ENCODE peak calls at places on chromosome 7, in eight cellular contexts. D, Q, F, N, E, X, L and O are unnamed samples.
A peak's percentile ranks its signal among the peaks of the same experiment; 100 is the strongest.

GRCh38 chr7:106610996-106611886 is 49.7 kb downstream of the CCDC71L start:
- DNase-seq in D (no peak), F (no peak), X (no peak), E (no peak), Q (no peak), N (no peak), L (no peak), O (no peak)

GRCh38 chr7:131385039-131385605 is 57.4 kb downstream of the MKLN1 start:
- DNase-seq in D (no peak), Q (no peak), E (no peak), X (peak; percentile 64), L (no peak), N (no peak), F (no peak), O (no peak)

GRCh38 chr7:111312966-111313365 is 222.0 kb downstream of the LRRN3 start:
- DNase-seq in N (no peak), E (peak; percentile 27), D (no peak), X (no peak), F (peak; percentile 4), Q (no peak), L (no peak), O (no peak)

GRCh38 chr7:117164578-117164977 is 158.3 kb downstream of the WNT2 start:
- DNase-seq in E (no peak), N (no peak), X (no peak), Q (no peak), F (no peak), L (no peak), D (no peak), O (no peak)

GRCh38 chr7:22147113-22147512 is 201.4 kb upstream of the CDCA7L start:
- DNase-seq in F (no peak), N (no peak), E (no peak), L (no peak), Q (no peak), X (no peak), D (peak; percentile 84), O (no peak)

GRCh38 chr7:104848386-104848990 is 165.5 kb upstream of the KMT2E start:
- DNase-seq in D (peak; percentile 73), N (no peak), E (peak; percentile 38), F (peak; percentile 72), L (no peak), Q (peak; percentile 28), X (peak; percentile 51), O (no peak)

GRCh38 chr7:27576360-27576944 is 86.2 kb downstream of the HIBADH start:
- DNase-seq in F (peak; percentile 70), X (peak; percentile 38), N (no peak), Q (peak; percentile 1), D (peak; percentile 45), L (no peak), E (peak; percentile 38), O (no peak)

GRCh38 chr7:2978403-2978802 is 65.3 kb downstream of the CARD11 start:
- DNase-seq in E (no peak), Q (peak; percentile 49), L (peak; percentile 55), F (peak; percentile 47), D (no peak), N (no peak), X (no peak), O (peak; percentile 87)

GRCh38 chr7:158910254-158911053 is 54.1 kb downstream of the DYNC2I1 start:
- DNase-seq in D (no peak), X (no peak), L (no peak), F (no peak), Q (no peak), E (no peak), N (peak; percentile 65), O (no peak)

GRCh38 chr7:67493386-67493785 is 496.8 kb downstream of the TYW1 start:
- DNase-seq in X (no peak), D (no peak), L (no peak), E (no peak), Q (no peak), F (no peak), N (no peak), O (no peak)

GRCh38 chr7:84013616-84014240 is 180.9 kb downstream of the SEMA3A start:
- DNase-seq in L (no peak), N (no peak), E (no peak), Q (no peak), D (no peak), F (no peak), X (no peak), O (no peak)

GRCh38 chr7:5525271-5526189 is 101.9 kb upstream of the TNRC18 start:
- DNase-seq in L (no peak), X (peak; percentile 50), N (no peak), E (peak; percentile 74), D (peak; percentile 60), Q (peak; percentile 20), F (peak; percentile 55), O (no peak)

GRCh38 chr7:27064681-27065080 is 31.1 kb downstream of the HOXA1 start:
- DNase-seq in L (no peak), Q (no peak), N (no peak), F (no peak), D (no peak), E (no peak), X (no peak), O (no peak)

GRCh38 chr7:135328053-135328452 is 94.4 kb downstream of the STRA8 start:
- DNase-seq in N (no peak), E (no peak), Q (no peak), L (no peak), F (no peak), D (no peak), X (no peak), O (no peak)

DNA sequence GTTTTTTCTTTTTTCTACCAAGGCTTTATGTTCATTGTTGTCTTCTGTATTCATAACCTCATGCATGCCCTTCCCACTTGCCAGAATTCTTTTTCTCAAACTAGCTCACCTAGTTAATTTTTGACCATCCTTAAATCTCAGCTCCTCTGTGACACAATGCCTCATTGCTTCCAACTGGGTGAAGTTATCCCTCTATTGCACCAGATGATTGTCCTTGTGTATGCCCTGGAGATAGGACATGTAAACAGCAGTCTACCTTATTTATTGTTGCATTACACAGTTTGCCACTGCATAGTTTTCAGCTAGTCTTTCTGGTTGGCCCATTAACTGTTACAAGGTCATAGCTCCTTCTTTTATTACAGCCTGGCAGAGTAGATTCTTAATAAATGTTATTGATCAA is 763.1 kb upstream of the COBL start:
- DNase-seq in Q (no peak), L (no peak), D (no peak), F (no peak), E (no peak), N (no peak), X (no peak), O (no peak)
- H3K4me1 ChIP-seq in Q (no peaks in the 10 kb centered on the region), L (peaks cover 2% of the 10 kb centered on the region), D (no peaks in the 10 kb centered on the region), F (no peaks in the 10 kb centered on the region), E (no peaks in the 10 kb centered on the region), N (no peaks in the 10 kb centered on the region), X (no peaks in the 10 kb centered on the region), O (no peaks in the 10 kb centered on the region)

GRCh38 chr7:115368998-115369397 is 447.1 kb downstream of the MDFIC start:
- DNase-seq in Q (no peak), L (no peak), D (no peak), E (no peak), X (no peak), F (no peak), N (no peak), O (no peak)
- H3K4me3 ChIP-seq in Q (no peak overlapping the region), L (no peak overlapping the region), D (no peak overlapping the region), E (no peak overlapping the region), X (no peak overlapping the region), F (no peak overlapping the region), N (no peak overlapping the region), O (no peak overlapping the region)

GRCh38 chr7:7612519-7612918 is 28.0 kb upstream of the UMAD1 start:
- DNase-seq in L (no peak), Q (no peak), E (no peak), X (no peak), F (no peak), D (no peak), N (no peak), O (no peak)
- H3K4me1 ChIP-seq in L (no peaks in the 10 kb centered on the region), Q (no peaks in the 10 kb centered on the region), E (no peaks in the 10 kb centered on the region), X (no peaks in the 10 kb centered on the region), F (no peaks in the 10 kb centered on the region), D (no peaks in the 10 kb centered on the region), N (no peaks in the 10 kb centered on the region), O (no peaks in the 10 kb centered on the region)

DNA sequence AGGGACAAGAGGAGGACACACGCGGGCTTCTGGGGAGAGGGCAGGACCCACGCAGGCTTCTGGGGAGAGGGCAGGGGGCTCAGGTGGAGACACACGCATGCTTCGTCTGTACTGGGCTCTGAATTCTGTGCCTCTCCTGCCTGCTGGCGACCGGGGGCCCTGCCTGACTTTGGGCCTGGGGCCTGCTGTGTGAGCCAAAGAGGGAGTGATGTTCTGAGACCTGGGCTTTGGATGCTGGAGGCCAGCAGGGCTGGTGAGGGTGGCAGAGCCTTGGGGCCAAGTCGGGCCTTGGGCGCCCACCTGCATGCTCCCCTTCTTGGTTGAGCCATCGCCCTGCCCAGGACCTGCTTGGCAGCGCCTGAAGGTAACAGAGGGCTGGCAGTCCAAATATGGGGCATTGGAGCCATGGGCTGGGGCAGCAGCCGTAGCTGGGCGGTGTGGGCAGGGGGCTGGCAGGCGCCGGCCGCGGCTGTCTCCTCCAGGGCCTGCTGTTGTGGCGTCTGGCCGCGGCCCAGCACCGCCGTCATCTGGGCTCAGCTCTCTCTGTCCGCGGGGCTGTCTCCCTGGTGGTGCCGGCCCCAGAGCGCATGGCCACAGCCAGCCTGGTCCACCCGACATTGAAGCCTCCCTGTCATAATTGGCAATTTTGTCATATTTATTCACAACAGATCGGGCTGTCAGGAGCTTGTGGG is 78.9 kb downstream of the UNCX start:
- DNase-seq in X (no peak), F (no peak), L (no peak), N (no peak), E (no peak), Q (no peak), D (no peak), O (no peak)
- H3K4me3 ChIP-seq in X (no peak overlapping the region), F (no peak overlapping the region), L (no peak overlapping the region), N (no peak overlapping the region), E (no peak overlapping the region), Q (no peak overlapping the region), D (no peak overlapping the region), O (no peak overlapping the region)

DNA sequence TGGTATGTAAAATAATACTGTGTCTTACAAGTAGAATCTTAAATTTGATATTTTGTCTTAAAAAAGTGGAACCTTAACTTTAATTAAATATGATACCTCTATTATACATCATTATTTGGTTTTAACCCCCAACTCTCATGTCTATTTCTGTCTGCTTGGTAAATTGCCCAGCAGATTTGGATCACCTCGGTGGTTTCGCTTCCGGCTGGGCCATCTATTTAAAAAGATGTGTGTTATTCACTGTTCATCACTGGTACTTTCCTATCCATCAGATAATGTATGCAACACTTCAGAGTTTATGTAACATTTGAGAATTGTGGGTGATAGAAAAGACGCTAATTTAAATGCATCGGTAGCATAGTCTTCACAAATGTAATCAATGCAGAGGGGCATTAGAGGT is 119.7 kb downstream of the SND1 start:
- DNase-seq in L (no peak), F (no peak), D (no peak), Q (no peak), E (no peak), X (no peak), N (no peak), O (no peak)
- H3K4me1 ChIP-seq in L (no peaks in the 10 kb centered on the region), F (peaks cover 2% of the 10 kb centered on the region), D (peaks cover 14% of the 10 kb centered on the region), Q (peaks cover 6% of the 10 kb centered on the region), E (no peaks in the 10 kb centered on the region), X (peaks cover 70% of the 10 kb centered on the region), N (peaks cover 17% of the 10 kb centered on the region), O (peaks cover 6% of the 10 kb centered on the region)

GRCh38 chr7:156585025-156585648 is 55.4 kb upstream of the RNF32 start:
- DNase-seq in D (no peak), X (no peak), F (no peak), E (no peak), Q (no peak), L (no peak), N (no peak), O (no peak)
- H3K4me3 ChIP-seq in D (no peak overlapping the region), X (no peak overlapping the region), F (no peak overlapping the region), E (no peak overlapping the region), Q (no peak overlapping the region), L (no peak overlapping the region), N (no peak overlapping the region), O (no peak overlapping the region)